ENCODE peak calls at places on chromosomes 11 and 22, in four cellular contexts. One of them, this sample, is unnamed.

GRCh38 chr11:3085052-3085451 is 27.8 kb upstream of the CARS1 start:
- DNase-seq in body of pancreas: no peak
- DNase-seq in ovary: no peak
- DNase-seq in Calu3: no peak
- DNase-seq in this sample: no peak

GRCh38 chr11:130269544-130269943 is 45.2 kb downstream of the ZBTB44 start:
- DNase-seq in body of pancreas: no peak
- DNase-seq in ovary: no peak
- DNase-seq in Calu3: no peak
- DNase-seq in this sample: no peak

GRCh38 chr11:12889243-12889642 is 119.9 kb upstream of the RASSF10 start:
- DNase-seq in body of pancreas: peak; percentile 24
- DNase-seq in ovary: peak; percentile 40
- DNase-seq in Calu3: no peak
- DNase-seq in this sample: no peak

GRCh38 chr11:78131956-78132355 is 7.5 kb downstream of the ALG8 start:
- DNase-seq in body of pancreas: no peak
- DNase-seq in ovary: no peak
- DNase-seq in Calu3: no peak
- DNase-seq in this sample: no peak

GRCh38 chr11:17014321-17014773 is at the start of gene PLEKHA7:
- DNase-seq in body of pancreas: no peak
- DNase-seq in ovary: peak; percentile 28
- DNase-seq in Calu3: peak; percentile 57
- DNase-seq in this sample: peak; percentile 24

GRCh38 chr11:43845816-43846215 is 34.8 kb upstream of the ALKBH3 start:
- DNase-seq in body of pancreas: no peak
- DNase-seq in ovary: no peak
- DNase-seq in Calu3: no peak
- DNase-seq in this sample: no peak

GRCh38 chr22:32410459-32410858 is 1.6 kb downstream of the RTCB start:
- DNase-seq in body of pancreas: no peak
- DNase-seq in ovary: no peak
- DNase-seq in Calu3: no peak
- DNase-seq in this sample: no peak

GRCh38 chr11:127288926-127289325 is 288.4 kb upstream of the KIRREL3 start:
- DNase-seq in body of pancreas: no peak
- DNase-seq in ovary: no peak
- DNase-seq in Calu3: no peak
- DNase-seq in this sample: no peak

GRCh38 chr11:121810291-121810690 is 305.7 kb downstream of the BLID start:
- DNase-seq in body of pancreas: no peak
- DNase-seq in ovary: no peak
- DNase-seq in Calu3: no peak
- DNase-seq in this sample: no peak

GRCh38 chr11:111388842-111389241 is 9.8 kb upstream of the POU2AF1 start:
- DNase-seq in body of pancreas: no peak
- DNase-seq in ovary: no peak
- DNase-seq in Calu3: no peak
- DNase-seq in this sample: no peak

GRCh38 chr11:112267188-112267591 is 6.5 kb upstream of the PLET1 start:
- DNase-seq in body of pancreas: no peak
- DNase-seq in ovary: no peak
- DNase-seq in Calu3: no peak
- DNase-seq in this sample: no peak

GRCh38 chr11:124892131-124892530 is 5.5 kb downstream of the ROBO4 start:
- DNase-seq in body of pancreas: no peak
- DNase-seq in ovary: no peak
- DNase-seq in Calu3: no peak
- DNase-seq in this sample: peak; percentile 0

GRCh38 chr11:108754901-108755625 is 90.2 kb downstream of the DDX10 start:
- DNase-seq in body of pancreas: no peak
- DNase-seq in ovary: no peak
- DNase-seq in Calu3: no peak
- DNase-seq in this sample: no peak

GRCh38 chr22:42033263-42034181 is 34.9 kb downstream of the WBP2NL start:
- DNase-seq in body of pancreas: no peak
- DNase-seq in ovary: no peak
- DNase-seq in Calu3: no peak
- DNase-seq in this sample: no peak

GRCh38 chr11:66863428-66864125 is 6.7 kb downstream of the LRFN4 start:
- DNase-seq in body of pancreas: no peak
- DNase-seq in ovary: no peak
- DNase-seq in Calu3: no peak
- DNase-seq in this sample: no peak

GRCh38 chr11:120336641-120337132 is 474 bp downstream of the ARHGEF12 start:
- DNase-seq in body of pancreas: no peak
- DNase-seq in ovary: no peak
- DNase-seq in Calu3: no peak
- DNase-seq in this sample: peak; percentile 56

GRCh38 chr22:29692327-29692640 is 27.5 kb upstream of the CABP7 start:
- DNase-seq in body of pancreas: no peak
- DNase-seq in ovary: no peak
- DNase-seq in Calu3: no peak
- DNase-seq in this sample: no peak

GRCh38 chr11:134607963-134608750 is 196.1 kb upstream of the B3GAT1 start:
- DNase-seq in body of pancreas: no peak
- DNase-seq in ovary: no peak
- DNase-seq in Calu3: no peak
- DNase-seq in this sample: no peak

GRCh38 chr11:65448418-65449196 is 26.0 kb downstream of the NEAT1 start:
- DNase-seq in body of pancreas: peak; percentile 39
- DNase-seq in ovary: no peak
- DNase-seq in Calu3: no peak
- DNase-seq in this sample: no peak

GRCh38 chr11:115217726-115218311 is 286.4 kb downstream of the CADM1 start:
- DNase-seq in body of pancreas: no peak
- DNase-seq in ovary: no peak
- DNase-seq in Calu3: no peak
- DNase-seq in this sample: no peak

GRCh38 chr11:47269002-47269828 is 718 bp upstream of the MADD start:
- DNase-seq in body of pancreas: peak; percentile 93
- DNase-seq in ovary: peak; percentile 93
- DNase-seq in Calu3: peak; percentile 89
- DNase-seq in this sample: peak; percentile 88
- TF ChIP-seq CTCF in body of pancreas: no peak
- TF ChIP-seq CTCF in ovary: peak; percentile 34
- TF ChIP-seq CTCF in Calu3: no peak
- TF ChIP-seq CTCF in this sample: no peak

GRCh38 chr11:32874144-32874543 is 18.5 kb upstream of the QSER1 start:
- DNase-seq in body of pancreas: no peak
- DNase-seq in ovary: no peak
- DNase-seq in Calu3: no peak
- DNase-seq in this sample: no peak

GRCh38 chr11:32870676-32871075 is 21.9 kb upstream of the QSER1 start:
- DNase-seq in body of pancreas: no peak
- DNase-seq in ovary: no peak
- DNase-seq in Calu3: peak; percentile 38
- DNase-seq in this sample: peak; percentile 41
- TF ChIP-seq CTCF in body of pancreas: no peak
- TF ChIP-seq CTCF in ovary: no peak
- TF ChIP-seq CTCF in Calu3: peak; percentile 40
- TF ChIP-seq CTCF in this sample: peak; percentile 37

GRCh38 chr11:73260127-73260457 is 12.0 kb upstream of the P2RY6 start:
- DNase-seq in body of pancreas: no peak
- DNase-seq in ovary: no peak
- DNase-seq in Calu3: no peak
- DNase-seq in this sample: no peak
- TF ChIP-seq CTCF in body of pancreas: no peak
- TF ChIP-seq CTCF in ovary: no peak
- TF ChIP-seq CTCF in Calu3: no peak
- TF ChIP-seq CTCF in this sample: no peak

GRCh38 chr11:118633319-118633690 is 25.9 kb downstream of the PHLDB1 start:
- DNase-seq in body of pancreas: no peak
- DNase-seq in ovary: no peak
- DNase-seq in Calu3: no peak
- DNase-seq in this sample: no peak

GRCh38 chr11:118635237-118635591 is 27.8 kb downstream of the PHLDB1 start:
- DNase-seq in body of pancreas: no peak
- DNase-seq in ovary: peak; percentile 53
- DNase-seq in Calu3: no peak
- DNase-seq in this sample: no peak

GRCh38 chr11:118635642-118636041 is 28.2 kb downstream of the PHLDB1 start:
- DNase-seq in body of pancreas: no peak
- DNase-seq in ovary: peak; percentile 56
- DNase-seq in Calu3: no peak
- DNase-seq in this sample: no peak

GRCh38 chr11:118633979-118634378 is 26.6 kb downstream of the PHLDB1 start:
- DNase-seq in body of pancreas: no peak
- DNase-seq in ovary: no peak
- DNase-seq in Calu3: no peak
- DNase-seq in this sample: no peak

GRCh38 chr11:118634435-118635236 is 27.2 kb downstream of the PHLDB1 start:
- DNase-seq in body of pancreas: peak; percentile 88
- DNase-seq in ovary: peak; percentile 93
- DNase-seq in Calu3: peak; percentile 76
- DNase-seq in this sample: peak; percentile 46
- TF ChIP-seq CTCF in body of pancreas: peak; percentile 12
- TF ChIP-seq CTCF in ovary: peak; percentile 22
- TF ChIP-seq CTCF in Calu3: no peak
- TF ChIP-seq CTCF in this sample: no peak

DNA sequence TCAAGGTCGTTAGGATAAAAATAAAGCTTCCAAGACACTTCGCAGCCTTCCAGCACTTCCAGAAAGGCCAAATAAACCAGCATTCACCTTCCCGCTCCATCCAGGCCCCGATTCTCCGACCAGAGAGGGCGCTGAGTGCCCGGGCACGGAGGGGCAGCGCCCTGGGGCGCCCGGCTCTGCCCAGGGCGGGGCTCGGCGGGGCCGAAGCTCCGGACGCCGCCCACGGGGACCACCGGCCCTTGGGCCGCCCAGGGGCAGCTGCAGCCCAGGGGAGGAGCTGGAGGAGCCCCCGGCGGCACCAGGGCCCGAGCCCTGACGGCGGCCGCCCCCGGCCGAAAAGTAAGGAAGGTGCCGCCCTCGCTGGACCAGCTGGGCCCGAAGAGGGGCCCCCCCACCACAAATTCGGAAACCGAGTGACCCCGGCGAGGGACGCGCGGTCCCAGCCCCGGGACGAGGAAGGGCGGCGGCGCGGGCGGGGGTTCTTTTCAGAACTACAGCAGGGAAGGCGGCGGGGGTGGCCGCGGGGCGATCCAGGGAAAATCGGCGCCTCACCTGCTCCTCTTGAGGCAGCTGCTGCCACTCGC is 346 bp downstream of the ATL3 start:
- DNase-seq in body of pancreas: peak; percentile 64
- DNase-seq in ovary: peak; percentile 64
- DNase-seq in Calu3: peak; percentile 75
- DNase-seq in this sample: peak; percentile 45
- TF ChIP-seq CTCF in body of pancreas: peak; percentile 35
- TF ChIP-seq CTCF in ovary: no peak
- TF ChIP-seq CTCF in Calu3: peak; percentile 39
- TF ChIP-seq CTCF in this sample: no peak

GRCh38 chr22:49594078-49594477 is 233.6 kb downstream of the BRD1 start:
- DNase-seq in body of pancreas: no peak
- DNase-seq in ovary: no peak
- DNase-seq in Calu3: no peak
- DNase-seq in this sample: no peak

GRCh38 chr22:49593509-49593908 is 234.2 kb downstream of the BRD1 start:
- DNase-seq in body of pancreas: no peak
- DNase-seq in ovary: no peak
- DNase-seq in Calu3: no peak
- DNase-seq in this sample: no peak

GRCh38 chr22:49592780-49593501 is 234.7 kb downstream of the BRD1 start:
- DNase-seq in body of pancreas: no peak
- DNase-seq in ovary: no peak
- DNase-seq in Calu3: no peak
- DNase-seq in this sample: no peak

GRCh38 chr22:49597428-49598039 is 230.1 kb downstream of the BRD1 start:
- DNase-seq in body of pancreas: no peak
- DNase-seq in ovary: no peak
- DNase-seq in Calu3: no peak
- DNase-seq in this sample: no peak

DNA sequence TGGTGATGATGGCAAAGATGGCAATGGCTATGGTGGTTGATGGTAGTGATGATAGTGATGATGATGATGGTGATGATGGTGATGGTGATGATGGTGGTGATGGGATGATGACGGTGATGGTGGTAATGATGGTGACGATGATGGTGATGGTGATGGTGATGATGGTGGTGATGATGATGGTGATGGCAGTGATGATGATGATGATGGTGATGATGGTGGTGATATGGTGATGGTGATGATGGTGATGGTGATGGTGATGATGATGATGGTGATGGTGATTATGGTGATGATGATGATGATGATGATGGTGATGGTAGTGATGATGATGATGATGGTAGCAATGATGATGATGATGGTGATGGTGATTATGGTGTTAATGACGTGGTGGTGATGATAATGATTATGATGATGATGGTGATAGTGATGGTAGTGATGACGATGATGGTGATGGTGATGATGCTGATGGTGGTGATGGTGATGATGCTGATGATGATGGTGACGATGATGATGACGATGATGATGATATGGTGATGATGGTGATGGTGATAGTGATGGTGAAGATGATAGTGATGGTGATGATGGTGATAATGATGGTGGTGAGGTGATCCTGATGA is 232.1 kb downstream of the BRD1 start:
- DNase-seq in body of pancreas: no peak
- DNase-seq in ovary: no peak
- DNase-seq in Calu3: no peak
- DNase-seq in this sample: no peak
- TF ChIP-seq CTCF in body of pancreas: no peak
- TF ChIP-seq CTCF in ovary: no peak
- TF ChIP-seq CTCF in Calu3: no peak
- TF ChIP-seq CTCF in this sample: no peak

GRCh38 chr11:60838132-60838531 is 3.8 kb upstream of the CCDC86 start:
- DNase-seq in body of pancreas: no peak
- DNase-seq in ovary: no peak
- DNase-seq in Calu3: no peak
- DNase-seq in this sample: peak; percentile 21
- TF ChIP-seq CTCF in body of pancreas: no peak
- TF ChIP-seq CTCF in ovary: no peak
- TF ChIP-seq CTCF in Calu3: no peak
- TF ChIP-seq CTCF in this sample: peak; percentile 43

GRCh38 chr11:34149274-34149673 is 43.8 kb downstream of the NAT10 start:
- DNase-seq in body of pancreas: no peak
- DNase-seq in ovary: no peak
- DNase-seq in Calu3: no peak
- DNase-seq in this sample: no peak
- TF ChIP-seq CTCF in body of pancreas: no peak
- TF ChIP-seq CTCF in ovary: no peak
- TF ChIP-seq CTCF in Calu3: no peak
- TF ChIP-seq CTCF in this sample: no peak

This sample was measured in endothelial cell.